ENCODE peak calls at places on chromosome X, in four cellular contexts. C is hippocampal formation; L is stimulated activated CD4-positive, alpha-beta T cell treated with anti-CD3 and anti-CD28 coated beads, Interleukin-15, amount 100 ng/mL, for 48 hours; J is NCI-H1092 treated with DMSO at 0.1 percent for 48 hours. V is an unnamed sample.

GRCh38 chrX:24647257-24648058 is at the start of gene PCYT1B:
- DNase-seq in L (peak; percentile 35), C (peak; percentile 26), J (peak; percentile 94), V (peak; percentile 98)

GRCh38 chrX:109889289-109890006 is 113.5 kb upstream of the TMEM164 start:
- DNase-seq in L (no peak), J (no peak), C (no peak), V (no peak)

GRCh38 chrX:12693754-12694153 is 97.5 kb upstream of the PRPS2 start:
- DNase-seq in L (no peak), J (no peak), C (no peak), V (no peak)

GRCh38 chrX:30821116-30821515 is 67.9 kb downstream of the TAB3 start:
- DNase-seq in J (no peak), C (no peak), L (no peak), V (no peak)

GRCh38 chrX:23656684-23657083 is 10.6 kb upstream of the PRDX4 start:
- DNase-seq in J (no peak), C (no peak), L (no peak), V (no peak)

GRCh38 chrX:43693602-43694406 is 37.7 kb downstream of the MAOA start:
- DNase-seq in J (peak; percentile 26), C (no peak), L (no peak), V (no peak)

GRCh38 chrX:141220342-141221008 is 21.8 kb downstream of the SPANXC start:
- DNase-seq in C (no peak), J (no peak), L (no peak), V (no peak)

GRCh38 chrX:15956684-15957083 is 102.1 kb upstream of the AP1S2 start:
- DNase-seq in C (no peak), L (no peak), J (no peak), V (peak; percentile 85)

V was measured in endodermal cell.